ENCODE peak calls at places on chromosome 10, in nine cellular contexts. D is activated gamma-delta T cell; K is suprapubic skin; C is GM23248; J is endothelial cell; H is activated CD4-positive, alpha-beta T cell treated with anti-CD3 and anti-CD28 coated beads for 48 hours; G is activated CD4-positive, alpha-beta memory T cell treated with anti-CD3 and anti-CD28 coated beads, Interleukin-2, amount 10 ng/mL, durations not matched to agents 7 days and 5 days; Q is cardiac muscle cell; S is activated T-cell treated with anti-CD3 and anti-CD28 coated beads, Interleukin-2, amount 50 U/mL, for 24 hours. E is an unnamed sample.

GRCh38 chr10:27644307-27644939 is 101.2 kb downstream of the MKX start:
- DNase-seq in D (no peak), K (no peak), C (peak; percentile 51), J (no peak), H (no peak), G (no peak), Q (no peak), S (no peak), E (no peak)

GRCh38 chr10:24722676-24723385 is 856 bp downstream of the ARHGAP21 start:
- DNase-seq in D (peak; percentile 32), K (peak; percentile 69), C (peak; percentile 84), J (peak; percentile 62), H (peak; percentile 55), G (peak; percentile 59), Q (peak; percentile 67), S (peak; percentile 70), E (peak; percentile 79)

GRCh38 chr10:103193820-103194529 is 903 bp upstream of the NT5C2 start:
- DNase-seq in D (no peak), K (peak; percentile 48), C (peak; percentile 52), J (no peak), H (no peak), G (no peak), Q (peak; percentile 83), S (no peak), E (no peak)

GRCh38 chr10:129594811-129595210 is 127.8 kb downstream of the MGMT start:
- DNase-seq in D (no peak), K (no peak), C (no peak), J (no peak), H (no peak), G (no peak), Q (no peak), S (no peak), E (no peak)

GRCh38 chr10:100129424-100129823 is 47.8 kb upstream of the CPN1 start:
- DNase-seq in D (no peak), K (no peak), C (no peak), J (peak; percentile 29), H (no peak), G (no peak), Q (no peak), S (no peak), E (no peak)

GRCh38 chr10:97974108-97974507 is 56.3 kb downstream of the CRTAC1 start:
- DNase-seq in D (no peak), K (no peak), C (no peak), J (no peak), H (no peak), G (no peak), Q (no peak), S (no peak), E (no peak)

GRCh38 chr10:30550967-30551815 is 78.4 kb downstream of the LYZL2 start:
- DNase-seq in D (no peak), K (no peak), C (no peak), J (no peak), H (no peak), G (no peak), Q (no peak), S (no peak), E (no peak)

GRCh38 chr10:129448539-129448938 is 18.5 kb upstream of the MGMT start:
- DNase-seq in D (no peak), K (no peak), C (no peak), J (no peak), H (no peak), G (no peak), Q (no peak), S (no peak), E (no peak)

GRCh38 chr10:134743-135600 is at the start of gene ZMYND11:
- DNase-seq in D (peak; percentile 64), K (peak; percentile 77), C (peak; percentile 75), J (peak; percentile 64), H (peak; percentile 68), G (peak; percentile 65), Q (peak; percentile 78), S (peak; percentile 78), E (peak; percentile 88)

GRCh38 chr10:86668297-86669165 is at the start of gene LDB3:
- DNase-seq in D (no peak), K (no peak), C (no peak), J (no peak), H (no peak), G (no peak), Q (peak; percentile 40), S (no peak), E (no peak)

GRCh38 chr10:124992462-124993344 is 50.8 kb downstream of the ZRANB1 start:
- DNase-seq in D (no peak), K (peak; percentile 78), C (peak; percentile 80), J (peak; percentile 68), H (peak; percentile 49), G (peak; percentile 24), Q (peak; percentile 88), S (peak; percentile 31), E (peak; percentile 58)

E was measured in activated CD8-positive, alpha-beta memory T cell treated with anti-CD3 and anti-CD28 coated beads for 24 hours.